ENCODE peak calls at places on chromosomes 1 and 21, in nine cellular contexts. S is heart right ventricle, R is OCI-LY7, M is MM.1S, Y is tibial artery, F is cardiac fibroblast, E is fibroblast of pulmonary artery, Q is lung, A is suprapubic skin. C is an unnamed sample.

GRCh38 chr1:233868461-233868860 is 36.0 kb upstream of the SLC35F3 start:
- DNase-seq in A (no peak), Y (no peak), M (no peak), F (no peak), R (no peak), S (no peak), E (no peak), Q (no peak), C (no peak)

GRCh38 chr1:160377585-160378206 is 10.8 kb downstream of the NHLH1 start:
- DNase-seq in Q (no peak), R (no peak), M (no peak), S (no peak), E (peak; percentile 10), Y (no peak), F (peak; percentile 74), A (no peak), C (no peak)

GRCh38 chr1:191959856-191960255 is 198.4 kb upstream of the RGS18 start:
- DNase-seq in E (no peak), F (no peak), Q (no peak), Y (no peak), R (no peak), S (no peak), A (no peak), M (no peak), C (no peak)

GRCh38 chr1:24905355-24905978 is 24.6 kb downstream of the RUNX3 start:
- DNase-seq in M (no peak), S (no peak), E (no peak), R (no peak), F (no peak), Y (peak; percentile 11), Q (no peak), A (peak; percentile 51), C (no peak)

GRCh38 chr1:34009340-34009975 is 145.6 kb downstream of the HMGB4 start:
- DNase-seq in A (no peak), S (no peak), R (no peak), Y (no peak), M (no peak), E (no peak), F (no peak), Q (no peak), C (no peak)

GRCh38 chr1:243294723-243295121 is 38.9 kb downstream of the SDCCAG8 start:
- DNase-seq in Y (no peak), F (peak; percentile 88), M (no peak), Q (no peak), S (no peak), R (no peak), A (no peak), E (peak; percentile 61), C (no peak)

GRCh38 chr1:50973875-50974617 is 4.0 kb downstream of the CDKN2C start:
- DNase-seq in R (no peak), Q (no peak), F (no peak), S (no peak), A (no peak), Y (no peak), M (no peak), E (no peak), C (no peak)

GRCh38 chr1:151612506-151613274 is 840 bp downstream of the SNX27 start:
- DNase-seq in E (peak; percentile 27), S (peak; percentile 44), Q (peak; percentile 36), R (peak; percentile 30), Y (peak; percentile 45), M (no peak), A (peak; percentile 76), F (peak; percentile 23), C (no peak)

GRCh38 chr1:115495603-115496002 is 146.2 kb upstream of the VANGL1 start:
- DNase-seq in S (no peak), Q (no peak), E (peak; percentile 13), A (no peak), F (peak; percentile 74), Y (no peak), M (no peak), R (no peak), C (no peak)

GRCh38 chr1:192939440-192939839 is 119.7 kb downstream of the UCHL5 start:
- DNase-seq in Q (no peak), E (no peak), M (no peak), A (no peak), S (no peak), F (no peak), R (no peak), Y (no peak), C (no peak)

GRCh38 chr1:222617367-222617951 is 438 bp upstream of the MIA3 start:
- DNase-seq in Y (peak; percentile 95), E (peak; percentile 99), A (peak; percentile 97), Q (peak; percentile 92), S (peak; percentile 94), R (peak; percentile 90), F (peak; percentile 97), M (peak; percentile 96), C (peak; percentile 89)

GRCh38 chr1:109502368-109502851 is 7.1 kb downstream of the AMIGO1 start:
- DNase-seq in E (no peak), Q (no peak), F (no peak), Y (no peak), R (no peak), S (no peak), M (no peak), A (no peak), C (no peak)

GRCh38 chr1:26553942-26554682 is 24.6 kb downstream of the RPS6KA1 start:
- DNase-seq in M (no peak), Y (no peak), A (no peak), E (no peak), F (no peak), R (no peak), S (no peak), Q (no peak), C (no peak)

GRCh38 chr1:30816211-30817082 is 58.9 kb upstream of the LAPTM5 start:
- DNase-seq in M (no peak), Y (no peak), R (no peak), A (no peak), Q (no peak), E (peak; percentile 62), S (peak; percentile 55), F (peak; percentile 75), C (no peak)

GRCh38 chr1:234643111-234643849 is 33.3 kb upstream of the IRF2BP2 start:
- DNase-seq in S (no peak), A (no peak), F (no peak), M (no peak), Q (peak; percentile 75), Y (no peak), E (no peak), R (no peak), C (no peak)

GRCh38 chr21:45302082-45303061 is 14.7 kb upstream of the POFUT2 start:
- DNase-seq in S (peak; percentile 82), Y (peak; percentile 67), R (no peak), F (peak; percentile 77), Q (no peak), M (peak; percentile 46), E (peak; percentile 70), A (peak; percentile 77), C (no peak)

GRCh38 chr1:244273845-244274619 is 177.7 kb downstream of the ADSS2 start:
- DNase-seq in S (peak; percentile 25), F (peak; percentile 99), A (no peak), E (peak; percentile 98), M (no peak), R (no peak), Y (peak; percentile 34), Q (peak; percentile 41), C (no peak)

GRCh38 chr21:28212056-28212455 is 780.6 kb downstream of the LTN1 start:
- DNase-seq in F (no peak), E (no peak), M (no peak), A (no peak), Y (no peak), Q (no peak), R (no peak), S (no peak), C (no peak)

GRCh38 chr1:203571661-203572060 is 55.0 kb upstream of the ATP2B4 start:
- DNase-seq in Q (no peak), A (no peak), R (no peak), S (no peak), Y (no peak), F (no peak), E (no peak), M (no peak), C (no peak)

GRCh38 chr1:203569490-203570318 is 56.9 kb upstream of the ATP2B4 start:
- DNase-seq in Q (no peak), E (peak; percentile 62), S (no peak), A (no peak), M (no peak), R (no peak), Y (no peak), F (peak; percentile 74), C (no peak)

GRCh38 chr1:203570805-203571204 is 55.8 kb upstream of the ATP2B4 start:
- DNase-seq in F (no peak), M (no peak), R (no peak), Q (no peak), A (no peak), S (no peak), E (no peak), Y (no peak), C (no peak)

GRCh38 chr1:203572134-203572625 is 54.5 kb upstream of the ATP2B4 start:
- DNase-seq in A (no peak), S (no peak), Q (no peak), F (peak; percentile 38), M (no peak), E (peak; percentile 80), R (no peak), Y (no peak), C (no peak)

GRCh38 chr1:203573730-203574129 is 52.9 kb upstream of the ATP2B4 start:
- DNase-seq in M (no peak), Q (no peak), E (no peak), F (no peak), R (no peak), A (no peak), Y (no peak), S (no peak), C (no peak)
- TF ChIP-seq CTCF in M (no peak), Q (no peak), E (no peak), F (no peak), R (no peak), A (no peak), Y (no peak), S (no peak), C (no peak)

GRCh38 chr1:70256664-70257063 is 35.5 kb downstream of the SRSF11 start:
- DNase-seq in Y (no peak), E (no peak), R (no peak), S (no peak), M (no peak), F (no peak), Q (no peak), A (no peak), C (no peak)
- H3K4me3 ChIP-seq in Y (no peak overlapping the region), E (no peak overlapping the region), R (no peak overlapping the region), S (no peak overlapping the region), M (no peak overlapping the region), F (no peak overlapping the region), Q (no peak overlapping the region), A (no peak overlapping the region), C (no peak overlapping the region)

DNA sequence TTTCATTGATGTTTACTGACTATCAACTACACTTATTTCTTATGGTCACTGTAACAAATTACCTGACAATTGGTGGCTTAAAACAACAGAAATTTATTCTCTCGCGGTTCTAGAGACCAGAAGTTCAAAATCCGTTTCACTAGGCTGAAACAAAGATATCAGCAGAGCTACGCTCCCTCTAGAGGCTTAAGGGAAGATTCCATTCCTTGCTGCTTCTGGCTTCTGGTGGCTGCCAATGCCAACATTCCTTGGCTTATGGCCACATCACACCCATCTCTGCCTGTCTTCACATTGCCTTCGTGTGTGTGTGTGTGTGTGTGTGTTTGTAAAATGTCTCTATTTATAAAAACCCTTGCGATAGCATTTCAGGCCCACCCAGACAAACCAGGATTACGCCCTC is 66.4 kb downstream of the LMX1A start:
- DNase-seq in E (peak; percentile 7), S (no peak), M (no peak), A (no peak), Q (no peak), Y (no peak), R (no peak), F (peak; percentile 2), C (no peak)
- TF ChIP-seq CTCF in E (no peak), S (no peak), M (no peak), A (no peak), Q (no peak), Y (no peak), R (peak; percentile 47), F (no peak), C (peak; percentile 19)

GRCh38 chr1:3921786-3922185 is 21.7 kb upstream of the C1orf174 start:
- DNase-seq in E (no peak), M (no peak), A (no peak), R (no peak), Y (no peak), Q (no peak), S (no peak), F (no peak), C (no peak)
- H3K4me3 ChIP-seq in E (no peak overlapping the region), M (peak overlapping the region; percentile 64), A (no peak overlapping the region), R (no peak overlapping the region), Y (no peak overlapping the region), Q (no peak overlapping the region), S (no peak overlapping the region), F (no peak overlapping the region), C (peak overlapping the region; percentile 0)